ENCODE peak calls at places on chromosome 22, in seven cellular contexts. R is NCI-H187; V is heart right ventricle; A is CD4-positive, alpha-beta T cell; N is memory B cell; I is NCI-H1436 treated with DMSO at 0.1 percent for 48 hours; W is anterior cingulate cortex. L is an unnamed sample.

GRCh38 chr22:45554040-45554406 is 51.3 kb downstream of the FBLN1 start:
- DNase-seq in R (no peak), A (no peak), I (no peak), N (no peak), W (no peak), V (no peak), L (no peak)

GRCh38 chr22:37906364-37907008 is 389 bp downstream of the MICALL1 start:
- DNase-seq in A (peak), N (peak), V (peak), W (no peak), R (no peak), I (no peak), L (peak)

GRCh38 chr22:20530368-20531153 is 23.2 kb downstream of the MED15 start:
- DNase-seq in R (no peak), N (no peak), V (no peak), W (no peak), I (no peak), A (no peak), L (peak)

GRCh38 chr22:46165975-46166374 is 15.6 kb downstream of the PPARA start:
- DNase-seq in I (no peak), V (no peak), A (no peak), R (no peak), N (no peak), W (no peak), L (peak)

GRCh38 chr22:46569055-46569847 is 31.8 kb upstream of the CELSR1 start:
- DNase-seq in W (no peak), R (no peak), A (no peak), N (no peak), I (no peak), V (no peak), L (no peak)

GRCh38 chr22:29994941-29995340 is 85.3 kb upstream of the HORMAD2 start:
- DNase-seq in R (no peak), W (no peak), V (no peak), N (no peak), I (no peak), A (no peak), L (no peak)

GRCh38 chr22:39622881-39623367 is 52.4 kb downstream of the CACNA1I start:
- DNase-seq in I (no peak), W (no peak), V (peak), A (peak), R (no peak), N (peak), L (peak)

GRCh38 chr22:41690476-41690875 is 1.8 kb upstream of the SNU13 start:
- DNase-seq in W (no peak), V (no peak), I (no peak), A (no peak), N (no peak), R (no peak), L (no peak)

GRCh38 chr22:29359469-29359868 is 28.9 kb downstream of the AP1B1 start:
- DNase-seq in I (no peak), A (no peak), V (peak), R (no peak), W (peak), N (no peak), L (peak)

GRCh38 chr22:22802346-22802970 is 85.2 kb upstream of the IGLL5 start:
- DNase-seq in V (no peak), I (no peak), R (no peak), N (peak), W (no peak), A (no peak), L (peak)

GRCh38 chr22:46390652-46391301 is 55.3 kb downstream of the TRMU start:
- DNase-seq in V (peak), I (no peak), W (peak), N (no peak), A (no peak), R (no peak), L (no peak)

GRCh38 chr22:50620861-50621490 is 7.0 kb downstream of the ARSA start:
- DNase-seq in V (no peak), I (no peak), A (peak), W (no peak), R (no peak), N (peak), L (no peak)

GRCh38 chr22:36790648-36791047 is 14.7 kb upstream of the IFT27 start:
- DNase-seq in V (no peak), I (no peak), N (no peak), R (no peak), W (no peak), A (no peak), L (no peak)

GRCh38 chr22:36351921-36352774 is 35.6 kb downstream of the MYH9 start:
- DNase-seq in W (no peak), A (no peak), I (no peak), N (no peak), V (no peak), R (no peak), L (no peak)

GRCh38 chr22:47095395-47096122 is 333.1 kb downstream of the TBC1D22A start:
- DNase-seq in A (no peak), V (no peak), W (no peak), R (no peak), N (no peak), I (no peak), L (no peak)

GRCh38 chr22:17570851-17571631 is 7.7 kb downstream of the SLC25A18 start:
- DNase-seq in A (no peak), R (no peak), I (no peak), V (peak), N (no peak), W (peak), L (no peak)

GRCh38 chr22:48475661-48476345 is 1351.9 kb downstream of the BRD1 start:
- DNase-seq in A (no peak), W (no peak), N (no peak), R (no peak), I (no peak), V (no peak), L (no peak)

GRCh38 chr22:22720201-22720723 is 75.8 kb downstream of the GGTLC2 start:
- DNase-seq in V (no peak), I (no peak), W (no peak), A (peak), R (no peak), N (peak), L (peak)

GRCh38 chr22:26431151-26431995 is 2.3 kb downstream of the ASPHD2 start:
- DNase-seq in A (no peak), N (no peak), W (no peak), V (no peak), I (no peak), R (no peak), L (no peak)

GRCh38 chr22:22061085-22062077 is 78.8 kb upstream of the TOP3B start:
- DNase-seq in W (peak), A (no peak), V (peak), N (no peak), R (no peak), I (peak), L (no peak)

GRCh38 chr22:30086496-30086895 is 6.2 kb downstream of the HORMAD2 start:
- DNase-seq in V (no peak), N (no peak), R (no peak), W (no peak), A (no peak), I (no peak), L (no peak)